ENCODE peak calls at places on chromosomes 6 and 20, in seven cellular contexts. One of them, this sample, is unnamed. For H3K4me1, the result is how much of the 10 kb centered on the place peaks cover.

GRCh38 chr6:73030257-73030656 is 195.0 kb downstream of the KHDC1L start:
- DNase-seq in ovary: no peak
- DNase-seq in body of pancreas: no peak
- DNase-seq in lung: no peak
- DNase-seq in PC-9: no peak
- DNase-seq in upper lobe of right lung: no peak
- DNase-seq in fibroblast of lung: peak
- DNase-seq in this sample: no peak

GRCh38 chr20:21509597-21510331 is 4.1 kb downstream of the NKX2-2 start:
- DNase-seq in ovary: no peak
- DNase-seq in body of pancreas: no peak
- DNase-seq in lung: no peak
- DNase-seq in PC-9: no peak
- DNase-seq in upper lobe of right lung: no peak
- DNase-seq in fibroblast of lung: peak
- DNase-seq in this sample: no peak

GRCh38 chr20:37699202-37699601 is 5.4 kb downstream of the CTNNBL1 start:
- DNase-seq in ovary: no peak
- DNase-seq in body of pancreas: no peak
- DNase-seq in lung: no peak
- DNase-seq in PC-9: no peak
- DNase-seq in upper lobe of right lung: no peak
- DNase-seq in fibroblast of lung: no peak
- DNase-seq in this sample: no peak

GRCh38 chr6:106064766-106065165 is 21.4 kb upstream of the PRDM1 start:
- DNase-seq in ovary: no peak
- DNase-seq in body of pancreas: no peak
- DNase-seq in lung: no peak
- DNase-seq in PC-9: no peak
- DNase-seq in upper lobe of right lung: no peak
- DNase-seq in fibroblast of lung: no peak
- DNase-seq in this sample: no peak

GRCh38 chr20:32152421-32153155 is 43.1 kb downstream of the TM9SF4 start:
- DNase-seq in ovary: no peak
- DNase-seq in body of pancreas: no peak
- DNase-seq in lung: no peak
- DNase-seq in PC-9: no peak
- DNase-seq in upper lobe of right lung: peak
- DNase-seq in fibroblast of lung: no peak
- DNase-seq in this sample: no peak

GRCh38 chr6:11770546-11771466 is 7.8 kb downstream of the ADTRP start:
- DNase-seq in ovary: peak
- DNase-seq in body of pancreas: peak
- DNase-seq in lung: peak
- DNase-seq in PC-9: peak
- DNase-seq in upper lobe of right lung: peak
- DNase-seq in fibroblast of lung: peak
- DNase-seq in this sample: peak

GRCh38 chr6:90233994-90234393 is 62.6 kb downstream of the BACH2 start:
- DNase-seq in ovary: no peak
- DNase-seq in body of pancreas: no peak
- DNase-seq in lung: no peak
- DNase-seq in PC-9: no peak
- DNase-seq in upper lobe of right lung: no peak
- DNase-seq in fibroblast of lung: no peak
- DNase-seq in this sample: no peak

GRCh38 chr20:41248371-41249024 is 69.0 kb downstream of the ZHX3 start:
- DNase-seq in ovary: peak
- DNase-seq in body of pancreas: no peak
- DNase-seq in lung: no peak
- DNase-seq in PC-9: no peak
- DNase-seq in upper lobe of right lung: no peak
- DNase-seq in fibroblast of lung: peak
- DNase-seq in this sample: peak

GRCh38 chr20:48767269-48767960 is 60.4 kb downstream of the PREX1 start:
- DNase-seq in ovary: no peak
- DNase-seq in body of pancreas: no peak
- DNase-seq in lung: no peak
- DNase-seq in PC-9: no peak
- DNase-seq in upper lobe of right lung: no peak
- DNase-seq in fibroblast of lung: no peak
- DNase-seq in this sample: no peak

GRCh38 chr6:43780293-43780692 is 10.3 kb downstream of the VEGFA start:
- DNase-seq in ovary: no peak
- DNase-seq in body of pancreas: no peak
- DNase-seq in lung: no peak
- DNase-seq in PC-9: no peak
- DNase-seq in upper lobe of right lung: no peak
- DNase-seq in fibroblast of lung: no peak
- DNase-seq in this sample: no peak

GRCh38 chr6:45192556-45192955 is 135.6 kb upstream of the RUNX2 start:
- DNase-seq in ovary: no peak
- DNase-seq in body of pancreas: no peak
- DNase-seq in lung: no peak
- DNase-seq in PC-9: no peak
- DNase-seq in upper lobe of right lung: no peak
- DNase-seq in fibroblast of lung: peak
- DNase-seq in this sample: no peak

GRCh38 chr20:63090052-63090451 is 83.3 kb upstream of the BHLHE23 start:
- DNase-seq in ovary: no peak
- DNase-seq in body of pancreas: peak
- DNase-seq in lung: no peak
- DNase-seq in PC-9: no peak
- DNase-seq in upper lobe of right lung: no peak
- DNase-seq in fibroblast of lung: no peak
- DNase-seq in this sample: no peak

GRCh38 chr20:42565106-42565990 is 624.4 kb downstream of the PTPRT start:
- DNase-seq in ovary: no peak
- DNase-seq in body of pancreas: no peak
- DNase-seq in lung: no peak
- DNase-seq in PC-9: no peak
- DNase-seq in upper lobe of right lung: no peak
- DNase-seq in fibroblast of lung: no peak
- DNase-seq in this sample: no peak

GRCh38 chr6:11650297-11650696 is 112.7 kb downstream of the TMEM170B start:
- DNase-seq in ovary: no peak
- DNase-seq in body of pancreas: no peak
- DNase-seq in lung: no peak
- DNase-seq in PC-9: peak
- DNase-seq in upper lobe of right lung: no peak
- DNase-seq in fibroblast of lung: peak
- DNase-seq in this sample: peak

GRCh38 chr6:170234419-170234818 is 56.5 kb downstream of the DLL1 start:
- DNase-seq in ovary: no peak
- DNase-seq in body of pancreas: no peak
- DNase-seq in lung: no peak
- DNase-seq in PC-9: no peak
- DNase-seq in upper lobe of right lung: peak
- DNase-seq in fibroblast of lung: no peak
- DNase-seq in this sample: no peak

GRCh38 chr6:43856005-43856765 is 86.2 kb downstream of the VEGFA start:
- DNase-seq in ovary: no peak
- DNase-seq in body of pancreas: peak
- DNase-seq in lung: peak
- DNase-seq in PC-9: peak
- DNase-seq in upper lobe of right lung: peak
- DNase-seq in fibroblast of lung: peak
- DNase-seq in this sample: no peak

GRCh38 chr20:8435251-8436035 is 303.4 kb downstream of the PLCB1 start:
- DNase-seq in ovary: no peak
- DNase-seq in body of pancreas: no peak
- DNase-seq in lung: no peak
- DNase-seq in PC-9: no peak
- DNase-seq in upper lobe of right lung: no peak
- DNase-seq in fibroblast of lung: no peak
- DNase-seq in this sample: no peak

GRCh38 chr6:56491606-56492328 is 150.9 kb downstream of the DST start:
- DNase-seq in ovary: peak
- DNase-seq in body of pancreas: peak
- DNase-seq in lung: no peak
- DNase-seq in PC-9: no peak
- DNase-seq in upper lobe of right lung: no peak
- DNase-seq in fibroblast of lung: peak
- DNase-seq in this sample: peak

GRCh38 chr6:107152633-107153032 is 37.3 kb upstream of the BEND3 start:
- DNase-seq in ovary: no peak
- DNase-seq in body of pancreas: peak
- DNase-seq in lung: no peak
- DNase-seq in PC-9: no peak
- DNase-seq in upper lobe of right lung: no peak
- DNase-seq in fibroblast of lung: no peak
- DNase-seq in this sample: no peak

GRCh38 chr6:12291785-12292604 is 1.8 kb downstream of the EDN1 start:
- DNase-seq in ovary: no peak
- DNase-seq in body of pancreas: peak
- DNase-seq in lung: no peak
- DNase-seq in PC-9: peak
- DNase-seq in upper lobe of right lung: no peak
- DNase-seq in fibroblast of lung: peak
- DNase-seq in this sample: no peak

GRCh38 chr20:32458837-32459220 is 100.7 kb downstream of the ASXL1 start:
- DNase-seq in ovary: no peak
- DNase-seq in body of pancreas: peak
- DNase-seq in lung: no peak
- DNase-seq in PC-9: no peak
- DNase-seq in upper lobe of right lung: no peak
- DNase-seq in fibroblast of lung: no peak
- DNase-seq in this sample: no peak

DNA sequence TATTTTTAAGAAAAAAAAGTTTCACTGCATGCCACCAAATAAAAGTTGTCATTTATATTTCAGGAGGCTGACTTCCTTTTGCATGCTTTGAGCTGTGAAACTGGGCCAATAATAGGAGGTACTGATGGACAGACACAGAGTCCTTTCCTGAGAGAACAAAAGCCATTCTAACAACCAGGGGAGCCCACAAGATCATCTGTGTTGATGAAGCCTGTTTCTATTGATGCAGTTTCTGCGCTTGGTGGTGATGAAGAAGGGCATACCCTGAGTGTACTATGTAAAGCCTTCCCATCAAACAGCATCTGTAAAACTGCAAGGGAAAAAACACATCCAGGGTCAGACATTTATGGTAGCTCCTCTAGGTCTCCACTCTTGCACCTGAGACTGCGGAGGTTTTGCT is 34.8 kb downstream of the ABHD12 start:
- DNase-seq in ovary: no peak
- DNase-seq in body of pancreas: no peak
- DNase-seq in lung: no peak
- DNase-seq in PC-9: no peak
- DNase-seq in upper lobe of right lung: no peak
- DNase-seq in fibroblast of lung: no peak
- DNase-seq in this sample: no peak
- H3K27ac ChIP-seq in ovary: no peak
- H3K27ac ChIP-seq in body of pancreas: peak
- H3K27ac ChIP-seq in lung: no peak
- H3K27ac ChIP-seq in PC-9: no peak
- H3K27ac ChIP-seq in upper lobe of right lung: no peak
- H3K27ac ChIP-seq in fibroblast of lung: no peak
- H3K27ac ChIP-seq in this sample: no peak

GRCh38 chr6:84876723-84877514 is 112.5 kb upstream of the TBX18 start:
- DNase-seq in ovary: no peak
- DNase-seq in body of pancreas: no peak
- DNase-seq in lung: no peak
- DNase-seq in PC-9: no peak
- DNase-seq in upper lobe of right lung: no peak
- DNase-seq in fibroblast of lung: no peak
- DNase-seq in this sample: no peak

GRCh38 chr6:84871925-84872324 is 107.5 kb upstream of the TBX18 start:
- DNase-seq in ovary: no peak
- DNase-seq in body of pancreas: no peak
- DNase-seq in lung: no peak
- DNase-seq in PC-9: no peak
- DNase-seq in upper lobe of right lung: no peak
- DNase-seq in fibroblast of lung: no peak
- DNase-seq in this sample: no peak

GRCh38 chr6:84872996-84873395 is 108.6 kb upstream of the TBX18 start:
- DNase-seq in ovary: no peak
- DNase-seq in body of pancreas: no peak
- DNase-seq in lung: no peak
- DNase-seq in PC-9: no peak
- DNase-seq in upper lobe of right lung: no peak
- DNase-seq in fibroblast of lung: no peak
- DNase-seq in this sample: no peak

GRCh38 chr6:84882768-84883766 is 118.7 kb upstream of the TBX18 start:
- DNase-seq in ovary: no peak
- DNase-seq in body of pancreas: no peak
- DNase-seq in lung: no peak
- DNase-seq in PC-9: no peak
- DNase-seq in upper lobe of right lung: no peak
- DNase-seq in fibroblast of lung: no peak
- DNase-seq in this sample: no peak

GRCh38 chr6:84877515-84878210 is 113.3 kb upstream of the TBX18 start:
- DNase-seq in ovary: no peak
- DNase-seq in body of pancreas: no peak
- DNase-seq in lung: no peak
- DNase-seq in PC-9: no peak
- DNase-seq in upper lobe of right lung: no peak
- DNase-seq in fibroblast of lung: no peak
- DNase-seq in this sample: no peak
- H3K4me1 ChIP-seq in ovary: under half
- H3K4me1 ChIP-seq in body of pancreas: under half
- H3K4me1 ChIP-seq in lung: under half
- H3K4me1 ChIP-seq in PC-9: under half
- H3K4me1 ChIP-seq in upper lobe of right lung: under half
- H3K4me1 ChIP-seq in fibroblast of lung: under half
- H3K4me1 ChIP-seq in this sample: under half

GRCh38 chr20:23264545-23264944 is 86.0 kb upstream of the NXT1 start:
- DNase-seq in ovary: no peak
- DNase-seq in body of pancreas: no peak
- DNase-seq in lung: no peak
- DNase-seq in PC-9: no peak
- DNase-seq in upper lobe of right lung: no peak
- DNase-seq in fibroblast of lung: no peak
- DNase-seq in this sample: no peak
- TF ChIP-seq CTCF in ovary: no peak
- TF ChIP-seq CTCF in body of pancreas: no peak
- TF ChIP-seq CTCF in lung: no peak
- TF ChIP-seq CTCF in PC-9: no peak
- TF ChIP-seq CTCF in upper lobe of right lung: no peak
- TF ChIP-seq CTCF in fibroblast of lung: no peak
- TF ChIP-seq CTCF in this sample: no peak

DNA sequence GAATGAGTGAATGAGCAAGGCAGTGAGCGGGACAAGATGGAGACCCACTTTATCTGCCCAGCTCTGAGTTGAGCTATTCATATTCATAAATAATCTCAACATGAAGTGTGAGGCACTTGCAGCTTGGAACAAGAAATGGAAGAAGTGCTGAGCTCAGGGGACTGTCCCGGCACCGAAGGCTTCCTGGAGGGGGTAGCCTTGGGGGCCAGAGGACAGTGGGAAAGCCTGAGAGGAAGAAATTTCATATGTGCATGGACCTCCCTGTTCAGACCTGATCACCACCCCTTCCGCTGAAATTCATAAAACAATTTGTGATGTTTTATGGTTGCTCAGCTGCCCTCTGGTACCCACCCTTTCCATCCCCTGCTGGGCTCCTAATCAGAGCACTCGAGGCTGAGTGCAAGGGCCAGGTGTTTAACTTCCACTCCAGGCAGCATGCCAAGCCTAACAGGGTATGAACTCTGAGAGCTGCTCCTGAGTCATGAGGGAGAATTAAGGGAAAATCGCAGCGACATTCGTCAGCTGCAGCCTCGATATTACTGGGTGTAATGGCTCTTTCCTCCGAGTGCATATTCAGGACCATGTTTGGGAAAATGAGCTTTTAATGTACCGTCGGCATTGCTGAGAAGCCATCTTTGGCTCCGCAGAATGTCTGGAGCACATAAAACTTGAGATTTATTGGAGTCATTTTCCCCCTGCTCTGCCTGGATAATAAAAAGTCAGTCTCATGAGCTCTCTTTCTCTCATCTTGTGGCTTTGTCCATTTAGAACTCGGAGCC is 103.4 kb downstream of the TOX2 start:
- DNase-seq in ovary: peak
- DNase-seq in body of pancreas: peak
- DNase-seq in lung: peak
- DNase-seq in PC-9: peak
- DNase-seq in upper lobe of right lung: peak
- DNase-seq in fibroblast of lung: peak
- DNase-seq in this sample: peak
- H3K27ac ChIP-seq in ovary: no peak
- H3K27ac ChIP-seq in body of pancreas: no peak
- H3K27ac ChIP-seq in lung: no peak
- H3K27ac ChIP-seq in PC-9: peak
- H3K27ac ChIP-seq in upper lobe of right lung: no peak
- H3K27ac ChIP-seq in fibroblast of lung: no peak
- H3K27ac ChIP-seq in this sample: peak